ENCODE peak calls at places on chromosomes 12 and 14, in nine cellular contexts. O is psoas muscle, N is adrenal gland, H is fibroblast of pulmonary artery, U is suprapubic skin, R is fibroblast of lung, E is fibroblast of mammary gland, D is heart right ventricle, F is HAP-1. I is an unnamed sample.

GRCh38 chr14:50560929-50561280 is 960 bp downstream of the ATL1 start:
- DNase-seq in F (peak), O (peak), N (peak), R (peak), H (peak), D (peak), E (peak), U (peak), I (peak)

GRCh38 chr12:6752181-6752930 is 585 bp downstream of the MLF2 start:
- DNase-seq in H (peak), U (peak), E (peak), F (peak), D (no peak), O (no peak), R (peak), N (no peak), I (peak)

GRCh38 chr12:63419119-63419518 is 249.2 kb downstream of the DPY19L2 start:
- DNase-seq in D (no peak), R (peak), E (peak), F (no peak), U (no peak), H (no peak), N (no peak), O (no peak), I (no peak)

GRCh38 chr12:126086242-126086641 is 1021.0 kb downstream of the AACS start:
- DNase-seq in H (no peak), D (no peak), O (no peak), U (no peak), E (no peak), F (no peak), R (no peak), N (no peak), I (no peak)

GRCh38 chr12:90098132-90098779 is 389.6 kb upstream of the ATP2B1 start:
- DNase-seq in R (peak), H (no peak), E (no peak), U (no peak), O (no peak), D (no peak), F (no peak), N (no peak), I (no peak)

GRCh38 chr14:69719501-69719951 is 47.4 kb upstream of the SRSF5 start:
- DNase-seq in H (peak), F (no peak), D (no peak), N (no peak), U (no peak), R (peak), O (no peak), E (peak), I (peak)

GRCh38 chr12:31236998-31237637 is 88.8 kb downstream of the SINHCAF start:
- DNase-seq in N (no peak), D (no peak), U (no peak), R (no peak), O (no peak), H (no peak), E (no peak), F (no peak), I (no peak)

GRCh38 chr14:51643137-51643536 is 8.6 kb upstream of the FRMD6 start:
- DNase-seq in E (peak), R (peak), H (no peak), U (no peak), F (no peak), O (no peak), D (no peak), N (no peak), I (no peak)

GRCh38 chr14:52402812-52403526 is 88.9 kb downstream of the PTGER2 start:
- DNase-seq in F (no peak), U (no peak), R (peak), O (no peak), D (no peak), E (peak), H (peak), N (no peak), I (no peak)

GRCh38 chr12:79300199-79300568 is 390.6 kb downstream of the PAWR start:
- DNase-seq in H (peak), D (no peak), R (peak), N (no peak), U (no peak), E (peak), O (no peak), F (no peak), I (peak)

GRCh38 chr12:3704512-3705348 is 48.2 kb downstream of the CRACR2A start:
- DNase-seq in D (no peak), F (no peak), H (peak), N (no peak), R (no peak), O (no peak), E (peak), U (no peak), I (peak)

GRCh38 chr12:112148031-112148513 is 22.7 kb downstream of the TRAFD1 start:
- DNase-seq in U (no peak), F (peak), H (peak), D (no peak), O (no peak), R (peak), N (no peak), E (peak), I (peak)

GRCh38 chr14:92688434-92689375 is 59.7 kb downstream of the LGMN start:
- DNase-seq in H (no peak), R (no peak), D (no peak), O (no peak), U (no peak), F (no peak), E (no peak), N (no peak), I (no peak)

GRCh38 chr12:58443273-58443980 is 476.9 kb downstream of the LRIG3 start:
- DNase-seq in U (no peak), E (peak), O (no peak), F (peak), R (peak), N (no peak), H (peak), D (no peak), I (peak)

GRCh38 chr12:4308334-4308960 is 12.6 kb upstream of the TIGAR start:
- DNase-seq in R (no peak), U (no peak), F (peak), E (no peak), O (no peak), H (no peak), N (no peak), D (no peak), I (no peak)

GRCh38 chr14:89641495-89642162 is 224.6 kb upstream of the FOXN3 start:
- DNase-seq in H (no peak), D (no peak), O (no peak), N (no peak), E (no peak), R (no peak), U (no peak), F (no peak), I (no peak)

GRCh38 chr14:90853116-90853515 is 36.9 kb upstream of the TTC7B start:
- DNase-seq in D (no peak), U (no peak), H (no peak), O (no peak), E (no peak), N (no peak), F (no peak), R (no peak), I (peak)

GRCh38 chr14:89578048-89578619 is 161.1 kb upstream of the FOXN3 start:
- DNase-seq in R (peak), H (peak), D (no peak), N (no peak), U (no peak), F (no peak), E (peak), O (no peak), I (peak)

GRCh38 chr12:95955549-95956159 is 12.5 kb downstream of the AMDHD1 start:
- DNase-seq in H (no peak), D (no peak), E (no peak), R (no peak), O (no peak), F (no peak), N (no peak), U (no peak), I (no peak)

GRCh38 chr14:71523630-71524320 is 408.5 kb upstream of the RGS6 start:
- DNase-seq in R (no peak), U (no peak), N (no peak), H (no peak), E (peak), O (no peak), F (no peak), D (no peak), I (peak)
- H3K4me3 ChIP-seq in R (no peak), U (no peak), N (no peak), H (no peak), E (no peak), O (no peak), F (no peak), D (no peak), I (no peak)

GRCh38 chr12:132475304-132476037 is 14.5 kb upstream of the FBRSL1 start:
- DNase-seq in E (no peak), D (no peak), F (no peak), O (peak), N (no peak), H (no peak), R (no peak), U (no peak), I (no peak)
- H3K4me3 ChIP-seq in E (no peak), D (no peak), F (no peak), O (no peak), N (no peak), H (no peak), R (no peak), U (no peak), I (no peak)

GRCh38 chr14:100158566-100159106 is 809 bp downstream of the DEGS2 start:
- DNase-seq in O (no peak), E (no peak), R (no peak), D (no peak), N (no peak), U (no peak), F (no peak), H (no peak), I (no peak)
- H3K4me3 ChIP-seq in O (peak), E (no peak), R (no peak), D (peak), N (no peak), U (peak), F (no peak), H (no peak), I (no peak)

GRCh38 chr14:61766136-61766535 is 3.9 kb downstream of the SNAPC1 start:
- DNase-seq in F (no peak), D (no peak), O (no peak), N (no peak), E (no peak), R (peak), U (no peak), H (no peak), I (no peak)

GRCh38 chr14:61761959-61762786 is at the start of gene SNAPC1:
- DNase-seq in F (peak), D (peak), U (peak), H (peak), E (peak), O (peak), N (peak), R (peak), I (peak)

GRCh38 chr14:61768240-61768639 is 6.0 kb downstream of the SNAPC1 start:
- DNase-seq in H (no peak), F (no peak), D (no peak), N (no peak), U (no peak), R (no peak), O (no peak), E (no peak), I (peak)

GRCh38 chr14:61764342-61765122 is 2.3 kb downstream of the SNAPC1 start:
- DNase-seq in N (no peak), H (no peak), E (no peak), U (no peak), O (no peak), R (no peak), F (peak), D (no peak), I (no peak)

DNA sequence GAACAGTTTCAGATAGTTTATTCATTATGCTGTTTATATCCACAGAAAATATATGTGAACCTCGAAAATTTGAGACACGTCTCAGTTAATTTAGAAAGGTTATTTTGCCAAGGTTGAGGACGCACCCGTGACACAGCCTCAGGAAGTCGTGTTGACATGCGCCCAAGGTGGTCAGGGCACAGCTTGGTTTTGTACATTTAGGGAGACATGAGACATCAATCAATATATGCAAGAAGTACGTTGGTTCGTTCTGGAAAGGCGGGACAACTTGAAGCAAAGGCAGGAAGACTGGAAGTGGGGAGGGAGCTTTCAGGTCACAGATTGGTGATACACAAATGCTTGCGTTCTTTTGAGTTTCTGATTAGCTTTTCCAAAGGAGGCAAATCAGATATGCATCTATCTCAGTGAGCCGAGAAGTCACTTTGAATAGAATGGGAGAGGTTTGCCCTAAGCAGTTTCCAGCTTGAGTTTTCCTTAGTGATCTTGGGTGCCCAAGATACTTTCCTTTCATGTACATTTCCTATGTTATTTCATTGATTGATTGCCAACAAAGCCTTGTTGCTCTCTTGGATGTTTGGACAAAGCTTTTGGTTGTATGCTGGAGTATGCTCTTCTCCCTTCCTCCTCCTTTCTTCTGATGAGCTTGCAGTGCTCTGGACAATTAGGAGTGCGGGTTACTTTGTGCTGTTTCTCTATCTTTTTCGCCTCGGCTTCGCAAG is 3.2 kb downstream of the SNAPC1 start:
- DNase-seq in E (no peak), H (no peak), U (no peak), N (no peak), D (no peak), F (peak), R (peak), O (no peak), I (no peak)
- H3K4me3 ChIP-seq in E (no peak), H (peak), U (peak), N (no peak), D (no peak), F (peak), R (peak), O (peak), I (peak)

DNA sequence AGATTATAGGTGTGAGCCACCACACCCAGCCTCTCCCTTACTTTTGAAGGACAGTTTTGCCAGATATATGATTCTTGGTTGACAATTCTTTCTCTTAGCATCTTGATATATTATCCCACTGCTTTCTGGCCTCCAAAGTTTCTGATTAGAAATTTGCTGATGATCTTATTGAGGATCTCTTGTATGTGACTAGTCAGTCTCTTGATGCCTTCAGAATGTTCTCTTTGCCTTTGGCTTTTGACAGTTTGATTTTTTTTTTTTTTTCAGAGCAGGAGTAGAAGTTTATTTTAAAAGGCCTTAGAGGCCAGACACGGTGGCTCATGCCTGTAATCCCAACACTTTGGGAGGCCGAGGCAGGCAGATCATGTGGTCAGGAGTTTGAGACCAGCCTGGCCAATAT is 32.6 kb downstream of the IFT81 start:
- DNase-seq in H (no peak), O (no peak), F (no peak), U (no peak), R (no peak), D (no peak), N (no peak), E (no peak), I (no peak)
- H3K4me3 ChIP-seq in H (no peak), O (no peak), F (no peak), U (no peak), R (no peak), D (no peak), N (no peak), E (no peak), I (no peak)

I was measured in fibroblast of villous mesenchyme.